ENCODE peak calls at places on chromosomes 11 and 22, in six cellular contexts. Y is PC-3, D is neural progenitor cell, O is HCT116, S is SK-N-SH, V is MM.1S. M is an unnamed sample.

GRCh38 chr11:17651061-17651460 is 68.3 kb upstream of the MYOD1 start:
- DNase-seq in V (no peak), O (no peak), D (no peak), S (no peak), Y (no peak), M (no peak)

GRCh38 chr11:77375114-77375513 is 73.6 kb upstream of the GDPD4 start:
- DNase-seq in S (no peak), Y (peak; percentile 50), O (no peak), V (no peak), D (no peak), M (peak; percentile 37)

GRCh38 chr11:106828976-106829375 is 189.3 kb downstream of the GUCY1A2 start:
- DNase-seq in D (no peak), Y (no peak), O (no peak), V (no peak), S (no peak), M (no peak)

GRCh38 chr22:37633082-37633692 is 6.3 kb upstream of the SH3BP1 start:
- DNase-seq in D (no peak), S (no peak), V (no peak), Y (no peak), O (no peak), M (no peak)

GRCh38 chr11:544817-545166 is 7.5 kb downstream of the LRRC56 start:
- DNase-seq in V (no peak), O (no peak), Y (no peak), D (no peak), S (no peak), M (no peak)

GRCh38 chr11:46901156-46901555 is 17.2 kb downstream of the LRP4 start:
- DNase-seq in O (no peak), S (no peak), V (no peak), D (no peak), Y (peak; percentile 35), M (no peak)

GRCh38 chr11:103682318-103683184 is 353.9 kb upstream of the DDI1 start:
- DNase-seq in D (peak; percentile 82), S (peak; percentile 49), V (peak; percentile 71), O (peak; percentile 61), Y (peak; percentile 74), M (peak; percentile 80)

GRCh38 chr11:65653229-65654225 is 9.2 kb downstream of the RELA start:
- DNase-seq in O (no peak), V (no peak), D (no peak), Y (no peak), S (no peak), M (peak; percentile 43)

GRCh38 chr22:50705219-50705691 is 32.6 kb downstream of the SHANK3 start:
- DNase-seq in V (peak; percentile 92), D (peak; percentile 98), Y (no peak), S (peak; percentile 88), O (no peak), M (no peak)

GRCh38 chr11:106390078-106390477 is 312.6 kb downstream of the AASDHPPT start:
- DNase-seq in S (no peak), D (no peak), V (no peak), Y (no peak), O (no peak), M (no peak)

GRCh38 chr11:61679893-61680621 is at the start of gene DAGLA:
- DNase-seq in V (peak; percentile 41), D (peak; percentile 89), Y (peak; percentile 81), S (peak; percentile 99), O (no peak), M (peak; percentile 70)

GRCh38 chr22:46676881-46677280 is 56.7 kb downstream of the GRAMD4 start:
- DNase-seq in D (no peak), Y (no peak), S (no peak), O (no peak), V (no peak), M (no peak)

GRCh38 chr11:26721967-26722366 is at the start of gene SLC5A12:
- DNase-seq in V (no peak), D (no peak), O (no peak), Y (no peak), S (no peak), M (no peak)

GRCh38 chr11:126134461-126135155 is 71.9 kb upstream of the CDON start:
- DNase-seq in D (no peak), V (no peak), O (no peak), Y (no peak), S (no peak), M (no peak)

GRCh38 chr22:23709107-23709506 is 18.3 kb downstream of the RGL4 start:
- DNase-seq in D (no peak), V (no peak), S (no peak), O (no peak), Y (no peak), M (peak; percentile 63)

GRCh38 chr11:6932150-6932549 is 5.9 kb downstream of the ZNF215 start:
- DNase-seq in S (no peak), O (no peak), D (no peak), Y (no peak), V (no peak), M (no peak)

GRCh38 chr22:48863965-48864538 is 963.6 kb downstream of the BRD1 start:
- DNase-seq in S (no peak), D (no peak), Y (no peak), V (no peak), O (no peak), M (no peak)

GRCh38 chr11:133968300-133968699 is 11.5 kb upstream of the IGSF9B start:
- DNase-seq in V (no peak), Y (no peak), O (no peak), D (peak; percentile 84), S (no peak), M (no peak)

GRCh38 chr11:26583550-26583949 is 11.5 kb upstream of the MUC15 start:
- DNase-seq in S (no peak), V (no peak), O (no peak), D (no peak), Y (peak; percentile 69), M (peak; percentile 10)

GRCh38 chr22:29482253-29482652 is 2.2 kb downstream of the NEFH start:
- DNase-seq in O (no peak), Y (no peak), V (no peak), D (no peak), S (no peak), M (no peak)

GRCh38 chr11:45021001-45021400 is 70.3 kb upstream of the TP53I11 start:
- DNase-seq in Y (no peak), S (no peak), O (no peak), D (no peak), V (peak; percentile 72), M (no peak)

GRCh38 chr11:38461751-38462150 is 1863.7 kb upstream of the RAG2 start:
- DNase-seq in S (no peak), Y (no peak), V (no peak), O (no peak), D (no peak), M (no peak)

GRCh38 chr11:38060930-38061329 is 1462.9 kb upstream of the RAG2 start:
- DNase-seq in V (no peak), D (no peak), O (no peak), Y (peak; percentile 11), S (no peak), M (no peak)

GRCh38 chr22:32478994-32479393 is 4.4 kb downstream of the FBXO7 start:
- DNase-seq in V (no peak), O (no peak), D (no peak), S (no peak), Y (no peak), M (peak; percentile 73)

DNA sequence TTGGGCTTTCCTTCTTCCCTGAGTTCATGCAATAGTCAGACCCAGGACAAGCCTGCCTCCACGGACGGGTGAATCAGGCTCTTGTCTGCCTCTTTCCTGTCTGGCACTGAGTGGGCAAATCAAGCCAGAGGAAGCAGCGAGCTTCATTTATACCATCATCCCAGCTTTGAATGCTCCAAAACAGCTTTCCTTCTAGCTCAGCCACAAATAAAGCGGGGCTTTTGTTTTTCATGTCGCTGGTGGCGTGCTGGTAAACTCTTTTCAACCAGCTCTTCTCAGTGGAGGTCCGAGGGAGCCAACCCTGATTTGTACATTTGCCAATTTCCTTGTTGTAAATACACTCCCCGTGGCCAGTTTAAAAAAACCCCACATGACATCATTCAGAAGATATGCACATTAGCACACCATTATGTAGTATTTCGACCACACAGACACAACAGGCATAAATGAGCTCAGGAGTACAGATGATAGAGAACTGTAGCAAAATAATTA is 8.6 kb downstream of the C11orf91 start:
- DNase-seq in D (peak; percentile 22), O (peak; percentile 81), V (no peak), Y (peak; percentile 96), S (no peak), M (peak; percentile 98)
- H2AFZ ChIP-seq in D (peak overlapping the region; percentile 36), O (peak overlapping the region; percentile 77), V (no peak overlapping the region), Y (no peak overlapping the region), S (no peak overlapping the region), M (peak overlapping the region; percentile 15)

DNA sequence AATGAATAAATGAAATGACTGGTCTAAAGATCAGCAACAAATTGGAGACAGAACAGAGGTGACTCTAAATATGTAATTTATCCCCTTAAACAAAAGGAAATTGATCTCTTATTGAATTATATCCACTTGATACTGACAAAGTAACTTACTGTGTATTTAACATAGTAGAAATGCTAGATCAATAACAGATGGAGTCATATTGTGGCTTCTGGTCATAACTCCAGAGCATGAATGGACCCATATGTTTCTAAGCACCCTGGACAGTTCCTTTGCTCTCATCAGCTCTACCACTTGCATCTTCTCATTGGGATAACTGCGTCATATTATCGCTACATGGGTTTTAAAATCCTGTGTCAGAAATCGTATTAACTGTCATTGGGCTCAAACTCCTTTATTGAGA is 222.3 kb downstream of the ETS1 start:
- DNase-seq in Y (peak; percentile 62), D (peak; percentile 51), S (no peak), V (peak; percentile 29), O (no peak), M (peak; percentile 81)
- TF ChIP-seq EZH2phosphoT487 in Y (no peak), D (no peak), S (no peak), V (no peak), O (no peak), M (no peak)

DNA sequence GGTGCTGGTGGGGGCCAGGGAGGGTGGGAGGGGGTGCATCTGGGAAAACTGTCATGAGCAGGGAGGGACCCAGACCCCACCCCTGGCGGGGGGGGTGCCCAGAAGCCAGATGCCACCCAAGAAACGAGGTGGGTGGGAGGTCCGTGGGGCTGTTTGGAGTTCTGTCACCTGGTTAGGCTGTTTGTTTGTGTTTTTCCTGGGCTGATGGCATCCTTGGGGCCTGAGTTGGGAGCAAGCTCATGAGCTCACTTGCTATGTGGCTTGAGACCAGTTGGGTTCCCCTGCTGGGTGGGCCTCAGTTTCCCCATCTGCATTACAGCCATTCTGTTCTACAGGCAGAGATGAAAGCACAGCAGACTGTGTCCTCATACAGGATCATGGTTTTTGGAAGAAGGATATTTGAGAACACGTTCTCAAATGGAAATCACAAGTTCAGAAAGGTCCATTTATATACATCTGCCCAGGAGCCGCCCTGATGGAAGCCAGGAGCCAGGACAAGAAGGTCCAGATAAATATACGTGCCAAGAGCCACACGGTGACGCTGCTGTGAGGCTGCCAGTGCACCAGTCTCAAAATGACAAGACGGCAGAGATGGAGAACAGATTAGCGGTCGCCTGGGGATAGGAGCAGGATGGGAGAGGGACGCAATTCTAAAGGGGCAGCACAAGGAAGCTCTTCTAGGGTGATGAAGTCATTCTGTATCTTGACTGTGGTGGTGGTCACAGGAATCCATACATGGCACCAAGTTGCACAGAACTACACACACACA is 312.9 kb downstream of the MN1 start:
- DNase-seq in O (no peak), D (no peak), V (no peak), Y (peak; percentile 22), S (peak; percentile 84), M (peak; percentile 21)
- H3K9ac ChIP-seq in O (no peak overlapping the region), D (no peak overlapping the region), V (no peak overlapping the region), Y (no peak overlapping the region), S (no peak overlapping the region), M (peak overlapping the region; percentile 5)

DNA sequence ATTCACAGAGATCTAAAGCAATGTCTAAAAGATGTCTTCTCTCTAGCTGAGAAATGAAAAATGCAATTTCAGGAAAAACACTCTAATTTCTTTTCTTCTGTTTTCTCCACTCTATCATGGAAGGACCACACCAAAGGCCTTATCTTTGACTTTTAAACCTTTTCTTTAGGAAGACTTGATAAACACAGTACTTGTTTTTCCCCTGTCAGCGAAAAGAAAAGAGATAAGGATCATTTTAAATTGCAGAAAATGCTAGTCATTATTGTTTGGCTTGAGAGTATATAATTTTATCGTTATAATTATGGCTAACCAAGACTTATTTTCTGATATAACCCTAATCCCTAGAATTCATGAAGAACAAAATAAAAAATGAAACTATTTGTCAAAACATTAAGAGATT is 462.4 kb upstream of the API5 start:
- DNase-seq in O (no peak), S (no peak), V (no peak), D (no peak), Y (no peak), M (no peak)
- H2AFZ ChIP-seq in O (no peak overlapping the region), S (no peak overlapping the region), V (no peak overlapping the region), D (peak overlapping the region; percentile 44), Y (no peak overlapping the region), M (no peak overlapping the region)

M was measured in GM23248.